ENCODE peak calls at places on chromosomes 4 and X, in eight cellular contexts. E, R, Z, H, S, J, B and U are unnamed samples.
A peak's percentile ranks its signal among the peaks of the same experiment; 100 is the strongest.

GRCh38 chr4:180449395-180449956 is 1793.7 kb upstream of the TENM3 start:
- DNase-seq in S (peak; percentile 81), R (peak; percentile 55), B (no peak), E (no peak), H (no peak), Z (no peak), J (no peak), U (peak; percentile 74)

GRCh38 chr4:169254546-169254983 is 16.2 kb downstream of the SH3RF1 start:
- DNase-seq in Z (no peak), R (no peak), J (no peak), H (no peak), B (no peak), S (no peak), E (peak; percentile 81), U (no peak)

GRCh38 chr4:3226467-3226866 is 22.5 kb upstream of the MSANTD1 start:
- DNase-seq in R (no peak), S (no peak), Z (peak; percentile 44), E (no peak), H (no peak), B (no peak), J (no peak), U (no peak)

GRCh38 chr4:158968961-158969360 is 133.9 kb upstream of the RAPGEF2 start:
- DNase-seq in E (no peak), J (no peak), H (no peak), S (no peak), B (no peak), R (no peak), Z (no peak), U (no peak)

GRCh38 chr4:41236508-41236907 is 20.2 kb upstream of the UCHL1 start:
- DNase-seq in B (no peak), J (no peak), E (no peak), H (no peak), Z (no peak), S (no peak), R (no peak), U (no peak)

GRCh38 chr4:149961876-149962597 is 116.2 kb upstream of the DCLK2 start:
- DNase-seq in E (peak; percentile 8), B (no peak), S (no peak), H (no peak), R (no peak), Z (no peak), J (no peak), U (peak; percentile 45)

GRCh38 chr4:2862528-2862927 is 18.9 kb downstream of the ADD1 start:
- DNase-seq in B (no peak), R (no peak), Z (no peak), E (peak; percentile 27), H (no peak), S (peak; percentile 86), J (no peak), U (peak; percentile 66)

GRCh38 chrX:13304052-13304451 is 15.8 kb downstream of the ATXN3L start:
- DNase-seq in J (no peak), R (no peak), E (no peak), Z (no peak), H (no peak), S (peak; percentile 73), B (no peak), U (no peak)

GRCh38 chrX:57134702-57135101 is 2.5 kb downstream of the SPIN2A start:
- DNase-seq in R (no peak), J (no peak), S (no peak), H (no peak), B (no peak), Z (no peak), E (peak; percentile 65), U (no peak)

GRCh38 chrX:120549483-120550452 is 11.0 kb downstream of the CUL4B start:
- DNase-seq in B (no peak), E (peak; percentile 89), J (no peak), H (no peak), Z (no peak), R (no peak), S (peak; percentile 36), U (peak; percentile 53)

GRCh38 chr4:31667701-31668100 is 947.5 kb downstream of the PCDH7 start:
- DNase-seq in E (no peak), R (no peak), B (no peak), S (no peak), H (no peak), Z (no peak), J (no peak), U (no peak)

GRCh38 chrX:100636321-100636991 is at the start of gene TSPAN6:
- DNase-seq in Z (peak; percentile 54), B (peak; percentile 60), H (peak; percentile 80), S (peak; percentile 91), J (peak; percentile 52), R (peak; percentile 92), E (peak; percentile 79), U (peak; percentile 87)

GRCh38 chrX:49166914-49167739 is 4.6 kb downstream of the MAGIX start:
- DNase-seq in H (peak; percentile 75), S (peak; percentile 42), Z (no peak), B (peak; percentile 30), J (peak; percentile 37), R (peak; percentile 53), E (peak; percentile 96), U (peak; percentile 56)

GRCh38 chrX:107632291-107632690 is 4.0 kb downstream of the PRPS1 start:
- DNase-seq in Z (no peak), B (no peak), R (no peak), E (no peak), J (no peak), H (no peak), S (no peak), U (no peak)

GRCh38 chr4:70544279-70544870 is 26.0 kb downstream of the AMTN start:
- DNase-seq in H (no peak), Z (no peak), R (peak; percentile 46), J (no peak), S (peak; percentile 46), E (peak; percentile 2), B (no peak), U (peak; percentile 37)

GRCh38 chrX:130285069-130285620 is 16.4 kb upstream of the ZNF280C start:
- DNase-seq in B (no peak), S (no peak), E (peak; percentile 48), H (no peak), Z (no peak), R (no peak), J (no peak), U (no peak)

GRCh38 chr4:37793562-37793961 is 32.9 kb upstream of the PGM2 start:
- DNase-seq in E (peak; percentile 21), B (no peak), Z (no peak), S (peak; percentile 37), J (no peak), R (peak; percentile 10), H (no peak), U (no peak)

GRCh38 chrX:38050806-38051205 is 44.5 kb downstream of the SYTL5 start:
- DNase-seq in E (no peak), Z (no peak), H (no peak), B (no peak), S (no peak), R (no peak), J (no peak), U (no peak)

GRCh38 chrX:38805294-38806053 is 4.2 kb downstream of the MID1IP1 start:
- DNase-seq in E (peak; percentile 85), J (no peak), S (peak; percentile 59), H (peak; percentile 67), Z (no peak), B (peak; percentile 23), R (peak; percentile 70), U (peak; percentile 77)

GRCh38 chr4:101200561-101200960 is 146.8 kb downstream of the PPP3CA start:
- DNase-seq in B (no peak), Z (no peak), S (no peak), E (peak; percentile 89), R (no peak), J (no peak), H (no peak), U (no peak)

GRCh38 chrX:130981836-130982235 is 76.3 kb upstream of the ARHGAP36 start:
- DNase-seq in J (no peak), E (no peak), Z (no peak), H (no peak), S (no peak), B (no peak), R (no peak), U (no peak)

GRCh38 chr4:138010639-138011038 is 231.5 kb downstream of the SLC7A11 start:
- DNase-seq in H (no peak), Z (peak; percentile 1), E (no peak), R (no peak), J (no peak), S (no peak), B (no peak), U (no peak)

GRCh38 chr4:144674711-144675110 is 28.8 kb downstream of the HHIP start:
- DNase-seq in R (no peak), E (no peak), B (no peak), S (no peak), H (no peak), J (no peak), Z (no peak), U (no peak)

GRCh38 chr4:101184668-101185067 is 162.7 kb downstream of the PPP3CA start:
- DNase-seq in B (no peak), J (no peak), H (no peak), Z (no peak), E (no peak), S (no peak), R (no peak), U (no peak)

GRCh38 chrX:134601240-134601639 is 57.0 kb downstream of the PLAC1 start:
- DNase-seq in S (no peak), R (no peak), Z (no peak), H (no peak), J (no peak), B (no peak), E (no peak), U (no peak)

GRCh38 chr4:2761035-2761923 is 5.1 kb upstream of the TNIP2 start:
- DNase-seq in J (no peak), R (no peak), H (no peak), B (no peak), E (no peak), Z (no peak), S (peak; percentile 41), U (peak; percentile 80)

GRCh38 chr4:113452868-113453620 is 308.5 kb downstream of the CAMK2D start:
- DNase-seq in J (no peak), B (no peak), Z (no peak), S (peak; percentile 93), R (peak; percentile 35), H (no peak), E (peak; percentile 51), U (no peak)

GRCh38 chr4:45036677-45037076 is 310.3 kb upstream of the GNPDA2 start:
- DNase-seq in E (no peak), R (no peak), H (no peak), J (no peak), Z (no peak), S (peak; percentile 42), B (no peak), U (peak; percentile 19)

GRCh38 chr4:3832536-3833220 is 66.5 kb downstream of the ADRA2C start:
- DNase-seq in H (peak; percentile 4), Z (no peak), J (no peak), E (no peak), S (no peak), R (no peak), B (no peak), U (no peak)

GRCh38 chrX:23246001-23246400 is 88.6 kb upstream of the PTCHD1 start:
- DNase-seq in Z (no peak), S (no peak), R (no peak), J (no peak), B (no peak), H (no peak), E (peak; percentile 13), U (no peak)

GRCh38 chrX:70255452-70255851 is 4.6 kb downstream of the P2RY4 start:
- DNase-seq in B (no peak), E (no peak), H (no peak), S (no peak), R (no peak), Z (no peak), J (no peak), U (no peak)

GRCh38 chrX:41802958-41803357 is 79.0 kb downstream of the GPR82 start:
- DNase-seq in J (no peak), S (peak; percentile 75), H (no peak), B (no peak), R (no peak), Z (no peak), E (no peak), U (no peak)

GRCh38 chr4:133150643-133151300 is 1.7 kb downstream of the PCDH10 start:
- DNase-seq in B (peak; percentile 13), J (no peak), Z (no peak), E (no peak), R (peak; percentile 58), S (peak; percentile 47), H (no peak), U (peak; percentile 35)